ENCODE peak calls at places on chromosomes 11 and 22, in five cellular contexts. One of them, this sample, is unnamed.

GRCh38 chr11:86773878-86774277 is 26.5 kb upstream of the PRSS23 start:
- DNase-seq in neuronal stem cell: no peak
- DNase-seq in IMR-90: no peak
- DNase-seq in endothelial cell of umbilical vein: no peak
- DNase-seq in fibroblast of lung: no peak
- DNase-seq in this sample: no peak

GRCh38 chr22:31170971-31171370 is 11.0 kb downstream of the RNF185 start:
- DNase-seq in neuronal stem cell: no peak
- DNase-seq in IMR-90: no peak
- DNase-seq in endothelial cell of umbilical vein: no peak
- DNase-seq in fibroblast of lung: no peak
- DNase-seq in this sample: no peak

GRCh38 chr22:17917490-17917983 is 106.8 kb downstream of the MICAL3 start:
- DNase-seq in neuronal stem cell: no peak
- DNase-seq in IMR-90: no peak
- DNase-seq in endothelial cell of umbilical vein: no peak
- DNase-seq in fibroblast of lung: no peak
- DNase-seq in this sample: no peak

GRCh38 chr11:118620529-118621070 is 13.2 kb downstream of the PHLDB1 start:
- DNase-seq in neuronal stem cell: no peak
- DNase-seq in IMR-90: no peak
- DNase-seq in endothelial cell of umbilical vein: no peak
- DNase-seq in fibroblast of lung: no peak
- DNase-seq in this sample: no peak

GRCh38 chr22:20611418-20611817 is 104.0 kb downstream of the MED15 start:
- DNase-seq in neuronal stem cell: no peak
- DNase-seq in IMR-90: no peak
- DNase-seq in endothelial cell of umbilical vein: no peak
- DNase-seq in fibroblast of lung: no peak
- DNase-seq in this sample: no peak

GRCh38 chr22:41047741-41048140 is 44.7 kb upstream of the EP300 start:
- DNase-seq in neuronal stem cell: no peak
- DNase-seq in IMR-90: peak
- DNase-seq in endothelial cell of umbilical vein: no peak
- DNase-seq in fibroblast of lung: peak
- DNase-seq in this sample: no peak

GRCh38 chr11:134560066-134560465 is 148.0 kb upstream of the B3GAT1 start:
- DNase-seq in neuronal stem cell: no peak
- DNase-seq in IMR-90: no peak
- DNase-seq in endothelial cell of umbilical vein: no peak
- DNase-seq in fibroblast of lung: no peak
- DNase-seq in this sample: no peak

GRCh38 chr11:116835042-116835772 is 2.2 kb downstream of the APOA1 start:
- DNase-seq in neuronal stem cell: no peak
- DNase-seq in IMR-90: no peak
- DNase-seq in endothelial cell of umbilical vein: peak
- DNase-seq in fibroblast of lung: no peak
- DNase-seq in this sample: no peak

GRCh38 chr11:18088371-18088770 is 17.5 kb downstream of the SAAL1 start:
- DNase-seq in neuronal stem cell: no peak
- DNase-seq in IMR-90: no peak
- DNase-seq in endothelial cell of umbilical vein: no peak
- DNase-seq in fibroblast of lung: no peak
- DNase-seq in this sample: peak

GRCh38 chr11:118596226-118596625 is 11.2 kb upstream of the PHLDB1 start:
- DNase-seq in neuronal stem cell: no peak
- DNase-seq in IMR-90: no peak
- DNase-seq in endothelial cell of umbilical vein: no peak
- DNase-seq in fibroblast of lung: no peak
- DNase-seq in this sample: no peak

GRCh38 chr11:69259072-69259471 is 34.9 kb upstream of the MYEOV start:
- DNase-seq in neuronal stem cell: no peak
- DNase-seq in IMR-90: no peak
- DNase-seq in endothelial cell of umbilical vein: no peak
- DNase-seq in fibroblast of lung: no peak
- DNase-seq in this sample: no peak

GRCh38 chr11:27076121-27076589 is 35.5 kb downstream of the BBOX1 start:
- DNase-seq in neuronal stem cell: no peak
- DNase-seq in IMR-90: no peak
- DNase-seq in endothelial cell of umbilical vein: no peak
- DNase-seq in fibroblast of lung: no peak
- DNase-seq in this sample: no peak

GRCh38 chr22:49229483-49230193 is 598.0 kb downstream of the BRD1 start:
- DNase-seq in neuronal stem cell: no peak
- DNase-seq in IMR-90: no peak
- DNase-seq in endothelial cell of umbilical vein: no peak
- DNase-seq in fibroblast of lung: no peak
- DNase-seq in this sample: no peak

GRCh38 chr11:19966927-19967326 is 193.3 kb downstream of the DBX1 start:
- DNase-seq in neuronal stem cell: no peak
- DNase-seq in IMR-90: no peak
- DNase-seq in endothelial cell of umbilical vein: no peak
- DNase-seq in fibroblast of lung: no peak
- DNase-seq in this sample: no peak

GRCh38 chr22:29031236-29031982 is 30.2 kb downstream of the C22orf31 start:
- DNase-seq in neuronal stem cell: peak
- DNase-seq in IMR-90: peak
- DNase-seq in endothelial cell of umbilical vein: peak
- DNase-seq in fibroblast of lung: peak
- DNase-seq in this sample: peak

GRCh38 chr11:27698872-27699241 is 1.4 kb downstream of the BDNF start:
- DNase-seq in neuronal stem cell: peak
- DNase-seq in IMR-90: peak
- DNase-seq in endothelial cell of umbilical vein: peak
- DNase-seq in fibroblast of lung: peak
- DNase-seq in this sample: peak

GRCh38 chr11:61297741-61298140 is 2.6 kb upstream of the VWCE start:
- DNase-seq in neuronal stem cell: no peak
- DNase-seq in IMR-90: peak
- DNase-seq in endothelial cell of umbilical vein: peak
- DNase-seq in fibroblast of lung: peak
- DNase-seq in this sample: peak

GRCh38 chr22:22681221-22681739 is 36.9 kb downstream of the GGTLC2 start:
- DNase-seq in neuronal stem cell: no peak
- DNase-seq in IMR-90: peak
- DNase-seq in endothelial cell of umbilical vein: no peak
- DNase-seq in fibroblast of lung: peak
- DNase-seq in this sample: no peak

GRCh38 chr11:17541330-17541885 is 2.8 kb downstream of the USH1C start:
- DNase-seq in neuronal stem cell: no peak
- DNase-seq in IMR-90: no peak
- DNase-seq in endothelial cell of umbilical vein: no peak
- DNase-seq in fibroblast of lung: no peak
- DNase-seq in this sample: no peak

GRCh38 chr22:36577019-36577418 is 48.1 kb upstream of the EIF3D start:
- DNase-seq in neuronal stem cell: no peak
- DNase-seq in IMR-90: peak
- DNase-seq in endothelial cell of umbilical vein: no peak
- DNase-seq in fibroblast of lung: peak
- DNase-seq in this sample: peak

GRCh38 chr11:46524201-46524600 is 69.6 kb downstream of the AMBRA1 start:
- DNase-seq in neuronal stem cell: no peak
- DNase-seq in IMR-90: no peak
- DNase-seq in endothelial cell of umbilical vein: no peak
- DNase-seq in fibroblast of lung: no peak
- DNase-seq in this sample: no peak

GRCh38 chr11:11748706-11749365 is 92.9 kb upstream of the USP47 start:
- DNase-seq in neuronal stem cell: no peak
- DNase-seq in IMR-90: peak
- DNase-seq in endothelial cell of umbilical vein: no peak
- DNase-seq in fibroblast of lung: peak
- DNase-seq in this sample: peak

GRCh38 chr22:27317156-27317555 is 484.4 kb downstream of the MN1 start:
- DNase-seq in neuronal stem cell: no peak
- DNase-seq in IMR-90: no peak
- DNase-seq in endothelial cell of umbilical vein: no peak
- DNase-seq in fibroblast of lung: no peak
- DNase-seq in this sample: no peak
- H2AFZ ChIP-seq in neuronal stem cell: no peak
- H2AFZ ChIP-seq in IMR-90: no peak
- H2AFZ ChIP-seq in endothelial cell of umbilical vein: no peak
- H2AFZ ChIP-seq in fibroblast of lung: no peak
- H2AFZ ChIP-seq in this sample: no peak

GRCh38 chr11:75563978-75564552 is 2.0 kb downstream of the SERPINH1 start:
- DNase-seq in neuronal stem cell: peak
- DNase-seq in IMR-90: peak
- DNase-seq in endothelial cell of umbilical vein: peak
- DNase-seq in fibroblast of lung: peak
- DNase-seq in this sample: peak
- H3K27ac ChIP-seq in neuronal stem cell: peak
- H3K27ac ChIP-seq in IMR-90: peak
- H3K27ac ChIP-seq in endothelial cell of umbilical vein: peak
- H3K27ac ChIP-seq in fibroblast of lung: peak
- H3K27ac ChIP-seq in this sample: peak

DNA sequence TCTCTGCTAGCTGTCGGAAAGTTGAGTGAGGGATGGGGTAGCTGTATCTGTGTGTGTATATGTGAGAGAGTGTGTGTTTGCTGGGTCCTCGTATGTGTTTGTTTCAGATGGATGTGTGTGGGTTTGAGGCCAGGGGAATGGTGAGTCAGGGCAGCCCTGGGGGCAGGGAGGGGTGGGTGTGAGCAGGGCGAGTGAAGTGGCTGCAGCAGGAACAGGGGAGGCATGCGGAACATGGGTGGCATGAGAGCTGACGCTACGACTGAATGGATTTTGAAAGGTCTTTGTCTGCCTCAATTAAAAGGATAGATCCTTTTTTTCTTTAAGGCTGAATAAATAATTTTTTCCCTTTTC is 79.8 kb downstream of the ADAMTS15 start:
- DNase-seq in neuronal stem cell: no peak
- DNase-seq in IMR-90: peak
- DNase-seq in endothelial cell of umbilical vein: no peak
- DNase-seq in fibroblast of lung: peak
- DNase-seq in this sample: peak
- H2AFZ ChIP-seq in neuronal stem cell: no peak
- H2AFZ ChIP-seq in IMR-90: peak
- H2AFZ ChIP-seq in endothelial cell of umbilical vein: no peak
- H2AFZ ChIP-seq in fibroblast of lung: no peak
- H2AFZ ChIP-seq in this sample: peak

DNA sequence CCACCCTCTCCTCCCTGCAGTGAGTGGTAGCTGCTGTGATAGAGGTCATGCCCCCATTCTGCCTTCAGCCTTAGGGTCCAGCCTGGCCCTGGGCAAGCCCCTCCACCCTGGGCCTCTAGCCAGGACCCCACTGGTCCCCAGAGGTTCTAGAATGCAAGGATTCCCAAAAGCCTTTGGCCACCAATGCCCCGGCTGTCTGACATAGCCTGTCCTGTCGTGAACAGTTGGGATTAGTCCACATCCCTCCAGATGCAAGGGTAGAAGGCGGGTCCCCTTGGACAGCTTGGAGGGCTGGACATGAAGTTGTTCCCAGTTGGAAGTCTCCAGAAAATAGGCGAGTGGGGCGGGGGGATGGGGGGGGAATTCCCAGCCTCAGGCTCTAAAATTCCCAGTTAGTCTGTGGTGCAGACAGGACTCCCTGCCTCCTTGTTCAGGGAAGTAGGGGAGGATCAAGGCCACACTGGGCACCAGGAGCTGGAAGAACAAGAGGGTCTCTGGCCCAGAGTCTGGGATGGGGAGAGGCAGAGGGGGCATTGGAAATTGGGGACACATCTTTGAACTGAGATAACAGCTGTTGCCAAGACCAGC is 5.2 kb upstream of the ADORA2A start:
- DNase-seq in neuronal stem cell: no peak
- DNase-seq in IMR-90: no peak
- DNase-seq in endothelial cell of umbilical vein: no peak
- DNase-seq in fibroblast of lung: no peak
- DNase-seq in this sample: no peak
- H3K27ac ChIP-seq in neuronal stem cell: no peak
- H3K27ac ChIP-seq in IMR-90: no peak
- H3K27ac ChIP-seq in endothelial cell of umbilical vein: no peak
- H3K27ac ChIP-seq in fibroblast of lung: no peak
- H3K27ac ChIP-seq in this sample: no peak

DNA sequence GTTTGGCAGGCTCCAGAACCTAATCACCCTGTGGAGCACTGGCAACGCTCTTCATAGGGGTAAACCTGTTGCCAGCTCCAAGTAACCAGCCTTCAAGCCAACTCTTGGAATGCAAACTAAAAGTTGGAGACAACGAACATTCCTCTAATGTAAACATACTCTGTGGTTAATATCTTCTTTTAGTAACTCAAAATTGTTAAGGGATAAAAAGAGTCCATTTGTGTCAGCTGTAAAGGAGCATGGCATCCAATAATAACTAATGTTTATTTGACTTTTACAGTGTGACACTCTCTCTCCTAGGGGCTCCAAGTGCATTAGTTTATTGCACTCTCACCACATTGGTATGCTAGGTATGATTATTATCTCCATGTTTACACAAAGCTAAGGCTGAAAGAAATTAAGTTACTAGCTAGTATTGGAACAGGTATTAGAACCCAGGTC is 31.0 kb upstream of the AMOTL1 start:
- DNase-seq in neuronal stem cell: no peak
- DNase-seq in IMR-90: peak
- DNase-seq in endothelial cell of umbilical vein: no peak
- DNase-seq in fibroblast of lung: peak
- DNase-seq in this sample: peak
- H2AFZ ChIP-seq in neuronal stem cell: no peak
- H2AFZ ChIP-seq in IMR-90: no peak
- H2AFZ ChIP-seq in endothelial cell of umbilical vein: no peak
- H2AFZ ChIP-seq in fibroblast of lung: no peak
- H2AFZ ChIP-seq in this sample: no peak

GRCh38 chr22:43293661-43294392 is 49.3 kb downstream of the SCUBE1 start:
- DNase-seq in neuronal stem cell: no peak
- DNase-seq in IMR-90: peak
- DNase-seq in endothelial cell of umbilical vein: peak
- DNase-seq in fibroblast of lung: peak
- DNase-seq in this sample: no peak

GRCh38 chr22:43295173-43295572 is 48.0 kb downstream of the SCUBE1 start:
- DNase-seq in neuronal stem cell: no peak
- DNase-seq in IMR-90: no peak
- DNase-seq in endothelial cell of umbilical vein: no peak
- DNase-seq in fibroblast of lung: no peak
- DNase-seq in this sample: no peak

GRCh38 chr22:43292633-43293025 is 50.5 kb downstream of the SCUBE1 start:
- DNase-seq in neuronal stem cell: no peak
- DNase-seq in IMR-90: no peak
- DNase-seq in endothelial cell of umbilical vein: no peak
- DNase-seq in fibroblast of lung: no peak
- DNase-seq in this sample: no peak

GRCh38 chr22:43291381-43291780 is 51.8 kb downstream of the SCUBE1 start:
- DNase-seq in neuronal stem cell: no peak
- DNase-seq in IMR-90: no peak
- DNase-seq in endothelial cell of umbilical vein: no peak
- DNase-seq in fibroblast of lung: no peak
- DNase-seq in this sample: no peak

DNA sequence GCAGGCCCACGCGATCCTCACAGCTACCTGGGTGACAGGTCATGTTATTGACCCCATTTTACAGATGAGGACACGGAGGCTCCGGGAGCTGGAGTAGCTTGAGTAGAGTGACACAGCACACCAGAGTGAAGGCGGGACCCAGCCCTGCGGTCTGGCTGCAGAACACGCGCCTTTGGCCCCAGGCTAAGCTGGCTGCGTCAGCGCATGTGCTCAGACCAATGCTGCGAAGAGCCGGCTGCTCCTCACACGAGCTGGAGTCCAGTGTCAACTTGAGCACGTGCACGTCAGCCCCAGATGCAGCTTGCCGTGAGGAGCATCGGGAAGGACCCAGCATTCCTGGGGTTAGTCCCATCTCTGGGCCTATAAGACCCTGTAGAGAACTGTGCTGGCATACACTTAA is 49.9 kb downstream of the SCUBE1 start:
- DNase-seq in neuronal stem cell: no peak
- DNase-seq in IMR-90: no peak
- DNase-seq in endothelial cell of umbilical vein: no peak
- DNase-seq in fibroblast of lung: no peak
- DNase-seq in this sample: no peak
- H3K27ac ChIP-seq in neuronal stem cell: no peak
- H3K27ac ChIP-seq in IMR-90: peak
- H3K27ac ChIP-seq in endothelial cell of umbilical vein: no peak
- H3K27ac ChIP-seq in fibroblast of lung: peak
- H3K27ac ChIP-seq in this sample: no peak

GRCh38 chr11:124510279-124510678 is 33.2 kb downstream of the OR8B12 start:
- DNase-seq in neuronal stem cell: no peak
- DNase-seq in IMR-90: no peak
- DNase-seq in endothelial cell of umbilical vein: no peak
- DNase-seq in fibroblast of lung: no peak
- DNase-seq in this sample: no peak
- H2AFZ ChIP-seq in neuronal stem cell: no peak
- H2AFZ ChIP-seq in IMR-90: no peak
- H2AFZ ChIP-seq in endothelial cell of umbilical vein: no peak
- H2AFZ ChIP-seq in fibroblast of lung: no peak
- H2AFZ ChIP-seq in this sample: no peak